ENCODE peak calls at places on chromosomes 2 and 18, in eight cellular contexts. D is EH; Z is kidney; L is CD4-positive, alpha-beta T cell; A is activated naive CD4-positive, alpha-beta T cell treated with anti-CD3 and anti-CD28 coated beads, Interleukin-2, amount 10 ng/mL, durations not matched to agents 7 days and 5 days; B is nephron progenitor cell; N is BE2C; O is posterior cingulate gyrus. V is an unnamed sample.

GRCh38 chr2:1651131-1652066 is 92.9 kb downstream of the PXDN start:
- DNase-seq in D (no peak), Z (no peak), L (no peak), A (no peak), B (no peak), N (no peak), O (no peak), V (no peak)

GRCh38 chr2:127932199-127932877 is 46.6 kb upstream of the AMMECR1L start:
- DNase-seq in D (peak; percentile 91), Z (no peak), L (no peak), A (no peak), B (no peak), N (no peak), O (no peak), V (no peak)

GRCh38 chr18:59233017-59233410 is 13.1 kb downstream of the GRP start:
- DNase-seq in D (peak; percentile 89), Z (no peak), L (no peak), A (no peak), B (no peak), N (no peak), O (no peak), V (no peak)

GRCh38 chr18:55093295-55093694 is 134.0 kb upstream of the CCDC68 start:
- DNase-seq in D (no peak), Z (no peak), L (no peak), A (no peak), B (no peak), N (no peak), O (no peak), V (no peak)

GRCh38 chr2:137380610-137381009 is 583.7 kb upstream of the HNMT start:
- DNase-seq in D (no peak), Z (no peak), L (no peak), A (no peak), B (no peak), N (no peak), O (no peak), V (no peak)

GRCh38 chr2:17540813-17541513 is 467 bp downstream of the VSNL1 start:
- DNase-seq in D (no peak), Z (no peak), L (no peak), A (no peak), B (no peak), N (no peak), O (no peak), V (no peak)

GRCh38 chr18:64734063-64734462 is 585.2 kb upstream of the LINC00305 start:
- DNase-seq in D (no peak), Z (no peak), L (no peak), A (no peak), B (no peak), N (no peak), O (no peak), V (no peak)

GRCh38 chr2:105795575-105795934 is 50.8 kb downstream of the NCK2 start:
- DNase-seq in D (no peak), Z (no peak), L (no peak), A (no peak), B (no peak), N (no peak), O (no peak), V (no peak)

GRCh38 chr2:241762321-241762932 is 14.2 kb upstream of the GAL3ST2 start:
- DNase-seq in D (peak; percentile 6), Z (no peak), L (no peak), A (peak; percentile 18), B (no peak), N (peak; percentile 23), O (no peak), V (no peak)

GRCh38 chr2:218343591-218343990 is 13.1 kb upstream of the CATIP start:
- DNase-seq in D (peak; percentile 64), Z (no peak), L (no peak), A (no peak), B (no peak), N (peak; percentile 50), O (no peak), V (no peak)

GRCh38 chr2:54321062-54321461 is 65.0 kb upstream of the TSPYL6 start:
- DNase-seq in D (no peak), Z (no peak), L (no peak), A (no peak), B (no peak), N (no peak), O (no peak), V (no peak)

GRCh38 chr2:85308951-85309555 is 18.7 kb downstream of the TGOLN2 start:
- DNase-seq in D (peak; percentile 51), Z (peak; percentile 95), L (no peak), A (no peak), B (peak; percentile 32), N (peak; percentile 82), O (peak; percentile 42), V (no peak)

GRCh38 chr2:145563752-145564615 is 1044.1 kb upstream of the ZEB2 start:
- DNase-seq in D (no peak), Z (no peak), L (no peak), A (no peak), B (no peak), N (no peak), O (no peak), V (no peak)

GRCh38 chr2:223585691-223586090 is 16.5 kb downstream of the SCG2 start:
- DNase-seq in D (peak; percentile 29), Z (no peak), L (no peak), A (no peak), B (no peak), N (peak; percentile 68), O (no peak), V (no peak)

GRCh38 chr18:42901161-42901560 is 214.3 kb downstream of the RIT2 start:
- DNase-seq in D (no peak), Z (no peak), L (no peak), A (no peak), B (no peak), N (no peak), O (no peak), V (no peak)

GRCh38 chr18:79788096-79789085 is 9.3 kb upstream of the KCNG2 start:
- DNase-seq in D (no peak), Z (peak; percentile 69), L (no peak), A (no peak), B (peak; percentile 50), N (no peak), O (no peak), V (no peak)

GRCh38 chr2:39772086-39772811 is 6.8 kb downstream of the THUMPD2 start:
- DNase-seq in D (peak; percentile 80), Z (no peak), L (no peak), A (no peak), B (no peak), N (no peak), O (no peak), V (no peak)